ENCODE peak calls at places on chromosome 13, in ten cellular contexts. One of them, this sample, is unnamed.

GRCh38 chr13:97274782-97275252 is 52.7 kb downstream of the MBNL2 start:
- DNase-seq in right atrium auricular region: no peak
- DNase-seq in left ventricle myocardium inferior: no peak
- DNase-seq in cardiac muscle cell: no peak
- DNase-seq in heart left ventricle: no peak
- DNase-seq in hepatocyte: no peak
- DNase-seq in Caco-2: no peak
- DNase-seq in body of pancreas: no peak
- DNase-seq in fibroblast of lung: peak
- DNase-seq in foreskin fibroblast: peak
- DNase-seq in this sample: no peak

GRCh38 chr13:33281951-33282595 is 3.5 kb downstream of the STARD13 start:
- DNase-seq in right atrium auricular region: no peak
- DNase-seq in left ventricle myocardium inferior: no peak
- DNase-seq in cardiac muscle cell: no peak
- DNase-seq in heart left ventricle: no peak
- DNase-seq in hepatocyte: no peak
- DNase-seq in Caco-2: no peak
- DNase-seq in body of pancreas: no peak
- DNase-seq in fibroblast of lung: peak
- DNase-seq in foreskin fibroblast: peak
- DNase-seq in this sample: no peak

GRCh38 chr13:56864451-56864850 is 276.3 kb upstream of the PRR20A start:
- DNase-seq in right atrium auricular region: no peak
- DNase-seq in left ventricle myocardium inferior: no peak
- DNase-seq in cardiac muscle cell: no peak
- DNase-seq in heart left ventricle: no peak
- DNase-seq in hepatocyte: no peak
- DNase-seq in Caco-2: no peak
- DNase-seq in body of pancreas: no peak
- DNase-seq in fibroblast of lung: no peak
- DNase-seq in foreskin fibroblast: no peak
- DNase-seq in this sample: no peak

GRCh38 chr13:76038920-76039716 is 403.0 kb downstream of the LMO7 start:
- DNase-seq in right atrium auricular region: no peak
- DNase-seq in left ventricle myocardium inferior: no peak
- DNase-seq in cardiac muscle cell: peak
- DNase-seq in heart left ventricle: no peak
- DNase-seq in hepatocyte: no peak
- DNase-seq in Caco-2: no peak
- DNase-seq in body of pancreas: no peak
- DNase-seq in fibroblast of lung: no peak
- DNase-seq in foreskin fibroblast: no peak
- DNase-seq in this sample: no peak

GRCh38 chr13:43786766-43787517 is at the start of gene ENOX1:
- DNase-seq in right atrium auricular region: no peak
- DNase-seq in left ventricle myocardium inferior: peak
- DNase-seq in cardiac muscle cell: peak
- DNase-seq in heart left ventricle: peak
- DNase-seq in hepatocyte: peak
- DNase-seq in Caco-2: peak
- DNase-seq in body of pancreas: peak
- DNase-seq in fibroblast of lung: peak
- DNase-seq in foreskin fibroblast: peak
- DNase-seq in this sample: no peak

GRCh38 chr13:19764237-19764636 is 18.5 kb downstream of the PSPC1 start:
- DNase-seq in right atrium auricular region: no peak
- DNase-seq in left ventricle myocardium inferior: no peak
- DNase-seq in cardiac muscle cell: no peak
- DNase-seq in heart left ventricle: no peak
- DNase-seq in hepatocyte: no peak
- DNase-seq in Caco-2: no peak
- DNase-seq in body of pancreas: no peak
- DNase-seq in fibroblast of lung: no peak
- DNase-seq in foreskin fibroblast: no peak
- DNase-seq in this sample: no peak

GRCh38 chr13:47033216-47033615 is 136.4 kb upstream of the HTR2A start:
- DNase-seq in right atrium auricular region: no peak
- DNase-seq in left ventricle myocardium inferior: no peak
- DNase-seq in cardiac muscle cell: no peak
- DNase-seq in heart left ventricle: no peak
- DNase-seq in hepatocyte: no peak
- DNase-seq in Caco-2: no peak
- DNase-seq in body of pancreas: no peak
- DNase-seq in fibroblast of lung: peak
- DNase-seq in foreskin fibroblast: peak
- DNase-seq in this sample: no peak

GRCh38 chr13:75760182-75760981 is 124.3 kb downstream of the LMO7 start:
- DNase-seq in right atrium auricular region: no peak
- DNase-seq in left ventricle myocardium inferior: no peak
- DNase-seq in cardiac muscle cell: peak
- DNase-seq in heart left ventricle: peak
- DNase-seq in hepatocyte: peak
- DNase-seq in Caco-2: peak
- DNase-seq in body of pancreas: peak
- DNase-seq in fibroblast of lung: peak
- DNase-seq in foreskin fibroblast: no peak
- DNase-seq in this sample: peak

GRCh38 chr13:57824121-57824520 is 192.6 kb downstream of the PCDH17 start:
- DNase-seq in right atrium auricular region: no peak
- DNase-seq in left ventricle myocardium inferior: no peak
- DNase-seq in cardiac muscle cell: peak
- DNase-seq in heart left ventricle: no peak
- DNase-seq in hepatocyte: peak
- DNase-seq in Caco-2: no peak
- DNase-seq in body of pancreas: no peak
- DNase-seq in fibroblast of lung: no peak
- DNase-seq in foreskin fibroblast: no peak
- DNase-seq in this sample: no peak

GRCh38 chr13:60329221-60329983 is 67.6 kb upstream of the TDRD3 start:
- DNase-seq in right atrium auricular region: no peak
- DNase-seq in left ventricle myocardium inferior: no peak
- DNase-seq in cardiac muscle cell: peak
- DNase-seq in heart left ventricle: no peak
- DNase-seq in hepatocyte: peak
- DNase-seq in Caco-2: peak
- DNase-seq in body of pancreas: peak
- DNase-seq in fibroblast of lung: peak
- DNase-seq in foreskin fibroblast: peak
- DNase-seq in this sample: no peak

GRCh38 chr13:44523176-44524017 is 52.7 kb downstream of the TSC22D1 start:
- DNase-seq in right atrium auricular region: no peak
- DNase-seq in left ventricle myocardium inferior: no peak
- DNase-seq in cardiac muscle cell: peak
- DNase-seq in heart left ventricle: no peak
- DNase-seq in hepatocyte: peak
- DNase-seq in Caco-2: peak
- DNase-seq in body of pancreas: no peak
- DNase-seq in fibroblast of lung: peak
- DNase-seq in foreskin fibroblast: peak
- DNase-seq in this sample: peak

GRCh38 chr13:98478134-98479129 is 98.5 kb downstream of the STK24 start:
- DNase-seq in right atrium auricular region: no peak
- DNase-seq in left ventricle myocardium inferior: no peak
- DNase-seq in cardiac muscle cell: peak
- DNase-seq in heart left ventricle: no peak
- DNase-seq in hepatocyte: no peak
- DNase-seq in Caco-2: no peak
- DNase-seq in body of pancreas: no peak
- DNase-seq in fibroblast of lung: peak
- DNase-seq in foreskin fibroblast: peak
- DNase-seq in this sample: no peak

GRCh38 chr13:93270769-93271753 is 44.5 kb downstream of the GPC6 start:
- DNase-seq in right atrium auricular region: no peak
- DNase-seq in left ventricle myocardium inferior: no peak
- DNase-seq in cardiac muscle cell: peak
- DNase-seq in heart left ventricle: no peak
- DNase-seq in hepatocyte: no peak
- DNase-seq in Caco-2: peak
- DNase-seq in body of pancreas: no peak
- DNase-seq in fibroblast of lung: no peak
- DNase-seq in foreskin fibroblast: peak
- DNase-seq in this sample: no peak

GRCh38 chr13:24683370-24683769 is 3.2 kb downstream of the ATP12A start:
- DNase-seq in right atrium auricular region: no peak
- DNase-seq in left ventricle myocardium inferior: no peak
- DNase-seq in cardiac muscle cell: no peak
- DNase-seq in heart left ventricle: no peak
- DNase-seq in hepatocyte: no peak
- DNase-seq in Caco-2: no peak
- DNase-seq in body of pancreas: no peak
- DNase-seq in fibroblast of lung: no peak
- DNase-seq in foreskin fibroblast: no peak
- DNase-seq in this sample: no peak

GRCh38 chr13:21232196-21232595 is 55.7 kb downstream of the MRPL57 start:
- DNase-seq in right atrium auricular region: peak
- DNase-seq in left ventricle myocardium inferior: no peak
- DNase-seq in cardiac muscle cell: no peak
- DNase-seq in heart left ventricle: no peak
- DNase-seq in hepatocyte: peak
- DNase-seq in Caco-2: no peak
- DNase-seq in body of pancreas: no peak
- DNase-seq in fibroblast of lung: peak
- DNase-seq in foreskin fibroblast: peak
- DNase-seq in this sample: no peak

GRCh38 chr13:38202730-38203129 is 146.9 kb upstream of the UFM1 start:
- DNase-seq in right atrium auricular region: no peak
- DNase-seq in left ventricle myocardium inferior: no peak
- DNase-seq in cardiac muscle cell: no peak
- DNase-seq in heart left ventricle: no peak
- DNase-seq in hepatocyte: no peak
- DNase-seq in Caco-2: no peak
- DNase-seq in body of pancreas: no peak
- DNase-seq in fibroblast of lung: no peak
- DNase-seq in foreskin fibroblast: peak
- DNase-seq in this sample: no peak

GRCh38 chr13:23966691-23967615 is 69.7 kb upstream of the C1QTNF9B start:
- DNase-seq in right atrium auricular region: no peak
- DNase-seq in left ventricle myocardium inferior: no peak
- DNase-seq in cardiac muscle cell: no peak
- DNase-seq in heart left ventricle: no peak
- DNase-seq in hepatocyte: peak
- DNase-seq in Caco-2: no peak
- DNase-seq in body of pancreas: no peak
- DNase-seq in fibroblast of lung: peak
- DNase-seq in foreskin fibroblast: no peak
- DNase-seq in this sample: peak

GRCh38 chr13:36029171-36029570 is 102.0 kb downstream of the DCLK1 start:
- DNase-seq in right atrium auricular region: no peak
- DNase-seq in left ventricle myocardium inferior: no peak
- DNase-seq in cardiac muscle cell: no peak
- DNase-seq in heart left ventricle: no peak
- DNase-seq in hepatocyte: no peak
- DNase-seq in Caco-2: no peak
- DNase-seq in body of pancreas: no peak
- DNase-seq in fibroblast of lung: peak
- DNase-seq in foreskin fibroblast: peak
- DNase-seq in this sample: peak

GRCh38 chr13:34751044-34751443 is 191.0 kb upstream of the NBEA start:
- DNase-seq in right atrium auricular region: no peak
- DNase-seq in left ventricle myocardium inferior: no peak
- DNase-seq in cardiac muscle cell: no peak
- DNase-seq in heart left ventricle: no peak
- DNase-seq in hepatocyte: no peak
- DNase-seq in Caco-2: no peak
- DNase-seq in body of pancreas: no peak
- DNase-seq in fibroblast of lung: no peak
- DNase-seq in foreskin fibroblast: no peak
- DNase-seq in this sample: no peak
- H3K4me3 ChIP-seq in right atrium auricular region: no peak
- H3K4me3 ChIP-seq in left ventricle myocardium inferior: no peak
- H3K4me3 ChIP-seq in cardiac muscle cell: no peak
- H3K4me3 ChIP-seq in heart left ventricle: no peak
- H3K4me3 ChIP-seq in hepatocyte: no peak
- H3K4me3 ChIP-seq in Caco-2: no peak
- H3K4me3 ChIP-seq in body of pancreas: no peak
- H3K4me3 ChIP-seq in fibroblast of lung: no peak
- H3K4me3 ChIP-seq in foreskin fibroblast: no peak
- H3K4me3 ChIP-seq in this sample: no peak

DNA sequence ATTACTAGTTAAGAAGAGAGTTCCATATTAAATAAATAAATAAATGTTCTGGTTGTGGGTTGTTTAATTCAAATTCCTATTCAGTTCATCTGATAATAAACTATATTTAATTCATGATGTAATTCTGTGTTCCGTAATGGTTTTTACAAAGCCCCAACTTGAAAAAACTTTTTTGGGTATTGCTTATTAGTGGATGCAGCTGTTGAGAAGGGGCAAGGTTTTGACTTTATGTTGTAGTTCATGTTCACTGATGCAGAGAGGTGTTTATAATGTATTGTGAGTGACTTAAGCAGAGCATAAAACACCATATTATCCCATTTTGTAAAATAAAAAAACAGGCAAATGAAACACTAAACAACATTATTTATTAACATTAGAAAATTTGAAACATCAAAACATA is 107.3 kb upstream of the TNFSF11 start:
- DNase-seq in right atrium auricular region: no peak
- DNase-seq in left ventricle myocardium inferior: no peak
- DNase-seq in cardiac muscle cell: no peak
- DNase-seq in heart left ventricle: no peak
- DNase-seq in hepatocyte: no peak
- DNase-seq in Caco-2: no peak
- DNase-seq in body of pancreas: no peak
- DNase-seq in fibroblast of lung: no peak
- DNase-seq in foreskin fibroblast: no peak
- DNase-seq in this sample: no peak
- TF ChIP-seq CTCF in right atrium auricular region: no peak
- TF ChIP-seq CTCF in left ventricle myocardium inferior: no peak
- TF ChIP-seq CTCF in cardiac muscle cell: no peak
- TF ChIP-seq CTCF in heart left ventricle: no peak
- TF ChIP-seq CTCF in hepatocyte: no peak
- TF ChIP-seq CTCF in Caco-2: no peak
- TF ChIP-seq CTCF in body of pancreas: no peak
- TF ChIP-seq CTCF in fibroblast of lung: no peak
- TF ChIP-seq CTCF in foreskin fibroblast: no peak
- TF ChIP-seq CTCF in this sample: no peak

DNA sequence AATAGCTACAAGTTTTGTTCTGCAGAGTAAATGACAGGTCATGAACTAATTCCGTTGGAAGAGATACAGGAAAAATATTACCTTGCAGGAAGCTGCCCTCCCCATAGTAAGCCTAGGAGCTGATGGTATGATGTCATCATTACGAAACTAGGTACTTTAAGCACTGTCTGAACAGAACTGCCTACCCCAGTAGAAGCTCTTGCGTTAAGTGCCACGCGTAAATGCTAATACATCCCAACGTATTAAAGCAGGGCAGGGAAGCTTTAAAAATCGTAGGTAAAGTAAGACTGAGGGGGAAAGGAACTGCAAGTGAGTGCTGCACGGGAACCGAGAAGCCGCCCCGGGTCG is 572 bp downstream of the UGGT2 start:
- DNase-seq in right atrium auricular region: no peak
- DNase-seq in left ventricle myocardium inferior: no peak
- DNase-seq in cardiac muscle cell: peak
- DNase-seq in heart left ventricle: no peak
- DNase-seq in hepatocyte: peak
- DNase-seq in Caco-2: peak
- DNase-seq in body of pancreas: no peak
- DNase-seq in fibroblast of lung: peak
- DNase-seq in foreskin fibroblast: peak
- DNase-seq in this sample: no peak
- H3K4me3 ChIP-seq in right atrium auricular region: peak
- H3K4me3 ChIP-seq in left ventricle myocardium inferior: peak
- H3K4me3 ChIP-seq in cardiac muscle cell: peak
- H3K4me3 ChIP-seq in heart left ventricle: peak
- H3K4me3 ChIP-seq in hepatocyte: peak
- H3K4me3 ChIP-seq in Caco-2: peak
- H3K4me3 ChIP-seq in body of pancreas: peak
- H3K4me3 ChIP-seq in fibroblast of lung: peak
- H3K4me3 ChIP-seq in foreskin fibroblast: peak
- H3K4me3 ChIP-seq in this sample: peak

GRCh38 chr13:49240017-49240416 is 7.7 kb upstream of the CDADC1 start:
- DNase-seq in right atrium auricular region: no peak
- DNase-seq in left ventricle myocardium inferior: no peak
- DNase-seq in cardiac muscle cell: peak
- DNase-seq in heart left ventricle: no peak
- DNase-seq in hepatocyte: peak
- DNase-seq in Caco-2: peak
- DNase-seq in body of pancreas: no peak
- DNase-seq in fibroblast of lung: peak
- DNase-seq in foreskin fibroblast: peak
- DNase-seq in this sample: no peak
- TF ChIP-seq CTCF in right atrium auricular region: peak
- TF ChIP-seq CTCF in left ventricle myocardium inferior: peak
- TF ChIP-seq CTCF in cardiac muscle cell: peak
- TF ChIP-seq CTCF in heart left ventricle: peak
- TF ChIP-seq CTCF in hepatocyte: peak
- TF ChIP-seq CTCF in Caco-2: peak
- TF ChIP-seq CTCF in body of pancreas: no peak
- TF ChIP-seq CTCF in fibroblast of lung: peak
- TF ChIP-seq CTCF in foreskin fibroblast: peak
- TF ChIP-seq CTCF in this sample: peak

This sample was measured in LNCaP clone FGC.